ENCODE peak calls at places on chromosomes 13 and 19, in ten cellular contexts. One of them, this sample, is unnamed.

GRCh38 chr19:46241676-46242075 is 12.1 kb downstream of the IGFL1 start:
- DNase-seq in Panc1: no peak
- DNase-seq in retinal pigment epithelial cell: no peak
- DNase-seq in tibial nerve: no peak
- DNase-seq in HFFc6: no peak
- DNase-seq in AG04450: no peak
- DNase-seq in osteocyte: no peak
- DNase-seq in thoracic aorta: no peak
- DNase-seq in PC-3: no peak
- DNase-seq in uterus: no peak
- DNase-seq in this sample: no peak

GRCh38 chr19:55383789-55384575 is at the start of gene TMEM238:
- DNase-seq in tibial nerve: no peak
- DNase-seq in retinal pigment epithelial cell: peak; percentile 30
- DNase-seq in PC-3: peak; percentile 71
- DNase-seq in thoracic aorta: no peak
- DNase-seq in osteocyte: no peak
- DNase-seq in AG04450: no peak
- DNase-seq in Panc1: no peak
- DNase-seq in HFFc6: peak; percentile 60
- DNase-seq in uterus: peak; percentile 55
- DNase-seq in this sample: no peak

GRCh38 chr13:88926890-88927502 is 1255.8 kb downstream of the SLITRK5 start:
- DNase-seq in thoracic aorta: no peak
- DNase-seq in tibial nerve: no peak
- DNase-seq in AG04450: no peak
- DNase-seq in PC-3: no peak
- DNase-seq in Panc1: no peak
- DNase-seq in retinal pigment epithelial cell: no peak
- DNase-seq in uterus: no peak
- DNase-seq in osteocyte: no peak
- DNase-seq in HFFc6: no peak
- DNase-seq in this sample: no peak

GRCh38 chr19:50797429-50798115 is 7.4 kb downstream of the ACP4 start:
- DNase-seq in thoracic aorta: no peak
- DNase-seq in Panc1: no peak
- DNase-seq in tibial nerve: no peak
- DNase-seq in osteocyte: no peak
- DNase-seq in retinal pigment epithelial cell: no peak
- DNase-seq in AG04450: no peak
- DNase-seq in HFFc6: no peak
- DNase-seq in PC-3: no peak
- DNase-seq in uterus: no peak
- DNase-seq in this sample: no peak

GRCh38 chr19:47778954-47779351 is 450 bp downstream of the SELENOW start:
- DNase-seq in retinal pigment epithelial cell: no peak
- DNase-seq in osteocyte: no peak
- DNase-seq in Panc1: no peak
- DNase-seq in tibial nerve: peak; percentile 33
- DNase-seq in AG04450: no peak
- DNase-seq in thoracic aorta: no peak
- DNase-seq in HFFc6: no peak
- DNase-seq in PC-3: no peak
- DNase-seq in uterus: peak; percentile 60
- DNase-seq in this sample: no peak

GRCh38 chr19:53916004-53916403 is 6.9 kb downstream of the CACNG7 start:
- DNase-seq in tibial nerve: no peak
- DNase-seq in HFFc6: no peak
- DNase-seq in osteocyte: no peak
- DNase-seq in thoracic aorta: no peak
- DNase-seq in PC-3: no peak
- DNase-seq in AG04450: no peak
- DNase-seq in Panc1: no peak
- DNase-seq in uterus: no peak
- DNase-seq in retinal pigment epithelial cell: no peak
- DNase-seq in this sample: no peak

GRCh38 chr13:97125051-97125809 is 96.9 kb upstream of the MBNL2 start:
- DNase-seq in AG04450: no peak
- DNase-seq in tibial nerve: peak; percentile 66
- DNase-seq in uterus: peak; percentile 54
- DNase-seq in thoracic aorta: no peak
- DNase-seq in osteocyte: no peak
- DNase-seq in retinal pigment epithelial cell: peak; percentile 98
- DNase-seq in PC-3: peak; percentile 80
- DNase-seq in Panc1: no peak
- DNase-seq in HFFc6: peak; percentile 60
- DNase-seq in this sample: peak; percentile 65

GRCh38 chr13:112879283-112879833 is 89.7 kb upstream of the MCF2L start:
- DNase-seq in HFFc6: peak; percentile 12
- DNase-seq in AG04450: no peak
- DNase-seq in tibial nerve: no peak
- DNase-seq in Panc1: no peak
- DNase-seq in PC-3: no peak
- DNase-seq in retinal pigment epithelial cell: no peak
- DNase-seq in osteocyte: no peak
- DNase-seq in uterus: no peak
- DNase-seq in thoracic aorta: no peak
- DNase-seq in this sample: no peak

GRCh38 chr13:21216332-21216731 is 39.9 kb downstream of the MRPL57 start:
- DNase-seq in PC-3: no peak
- DNase-seq in retinal pigment epithelial cell: no peak
- DNase-seq in HFFc6: no peak
- DNase-seq in tibial nerve: no peak
- DNase-seq in Panc1: no peak
- DNase-seq in thoracic aorta: no peak
- DNase-seq in uterus: no peak
- DNase-seq in AG04450: no peak
- DNase-seq in osteocyte: peak; percentile 21
- DNase-seq in this sample: no peak

GRCh38 chr13:26914148-26914547 is 153.6 kb upstream of the GPR12 start:
- DNase-seq in uterus: no peak
- DNase-seq in PC-3: no peak
- DNase-seq in tibial nerve: no peak
- DNase-seq in Panc1: no peak
- DNase-seq in osteocyte: no peak
- DNase-seq in thoracic aorta: no peak
- DNase-seq in retinal pigment epithelial cell: no peak
- DNase-seq in AG04450: no peak
- DNase-seq in HFFc6: no peak
- DNase-seq in this sample: no peak

GRCh38 chr19:51660975-51661600 is 14.5 kb upstream of the SIGLEC14 start:
- DNase-seq in thoracic aorta: no peak
- DNase-seq in retinal pigment epithelial cell: peak; percentile 30
- DNase-seq in osteocyte: peak; percentile 90
- DNase-seq in uterus: peak; percentile 60
- DNase-seq in AG04450: peak; percentile 33
- DNase-seq in PC-3: peak; percentile 95
- DNase-seq in Panc1: no peak
- DNase-seq in HFFc6: peak; percentile 75
- DNase-seq in tibial nerve: peak; percentile 85
- DNase-seq in this sample: peak; percentile 56

GRCh38 chr13:99316657-99317244 is 9.6 kb upstream of the GPR183 start:
- DNase-seq in retinal pigment epithelial cell: no peak
- DNase-seq in osteocyte: no peak
- DNase-seq in Panc1: no peak
- DNase-seq in AG04450: no peak
- DNase-seq in thoracic aorta: no peak
- DNase-seq in HFFc6: no peak
- DNase-seq in PC-3: no peak
- DNase-seq in uterus: no peak
- DNase-seq in tibial nerve: no peak
- DNase-seq in this sample: no peak

GRCh38 chr13:43981512-43982301 is 102.0 kb downstream of the LACC1 start:
- DNase-seq in PC-3: no peak
- DNase-seq in tibial nerve: no peak
- DNase-seq in HFFc6: no peak
- DNase-seq in uterus: no peak
- DNase-seq in thoracic aorta: no peak
- DNase-seq in Panc1: no peak
- DNase-seq in AG04450: no peak
- DNase-seq in osteocyte: no peak
- DNase-seq in retinal pigment epithelial cell: no peak
- DNase-seq in this sample: no peak

GRCh38 chr19:31943305-31943704 is 402.1 kb upstream of the ZNF507 start:
- DNase-seq in uterus: no peak
- DNase-seq in thoracic aorta: no peak
- DNase-seq in PC-3: no peak
- DNase-seq in osteocyte: no peak
- DNase-seq in AG04450: no peak
- DNase-seq in HFFc6: no peak
- DNase-seq in retinal pigment epithelial cell: no peak
- DNase-seq in Panc1: no peak
- DNase-seq in tibial nerve: no peak
- DNase-seq in this sample: no peak
- TF ChIP-seq CTCF in uterus: no peak
- TF ChIP-seq CTCF in thoracic aorta: no peak
- TF ChIP-seq CTCF in PC-3: no peak
- TF ChIP-seq CTCF in osteocyte: no peak
- TF ChIP-seq CTCF in AG04450: no peak
- TF ChIP-seq CTCF in HFFc6: no peak
- TF ChIP-seq CTCF in retinal pigment epithelial cell: no peak
- TF ChIP-seq CTCF in Panc1: no peak
- TF ChIP-seq CTCF in tibial nerve: no peak
- TF ChIP-seq CTCF in this sample: no peak

GRCh38 chr19:9903341-9903740 is 33.0 kb downstream of the OLFM2 start:
- DNase-seq in tibial nerve: no peak
- DNase-seq in Panc1: no peak
- DNase-seq in thoracic aorta: no peak
- DNase-seq in PC-3: no peak
- DNase-seq in HFFc6: no peak
- DNase-seq in osteocyte: no peak
- DNase-seq in AG04450: no peak
- DNase-seq in uterus: no peak
- DNase-seq in retinal pigment epithelial cell: no peak
- DNase-seq in this sample: no peak
- TF ChIP-seq CTCF in tibial nerve: no peak
- TF ChIP-seq CTCF in Panc1: no peak
- TF ChIP-seq CTCF in thoracic aorta: no peak
- TF ChIP-seq CTCF in PC-3: no peak
- TF ChIP-seq CTCF in HFFc6: no peak
- TF ChIP-seq CTCF in osteocyte: no peak
- TF ChIP-seq CTCF in AG04450: no peak
- TF ChIP-seq CTCF in uterus: no peak
- TF ChIP-seq CTCF in retinal pigment epithelial cell: no peak
- TF ChIP-seq CTCF in this sample: no peak

GRCh38 chr13:49210669-49211068 is 9.5 kb upstream of the MLNR start:
- DNase-seq in AG04450: no peak
- DNase-seq in thoracic aorta: no peak
- DNase-seq in uterus: no peak
- DNase-seq in retinal pigment epithelial cell: no peak
- DNase-seq in PC-3: no peak
- DNase-seq in tibial nerve: no peak
- DNase-seq in osteocyte: no peak
- DNase-seq in Panc1: no peak
- DNase-seq in HFFc6: no peak
- DNase-seq in this sample: no peak
- TF ChIP-seq CTCF in AG04450: no peak
- TF ChIP-seq CTCF in thoracic aorta: no peak
- TF ChIP-seq CTCF in uterus: no peak
- TF ChIP-seq CTCF in retinal pigment epithelial cell: no peak
- TF ChIP-seq CTCF in PC-3: no peak
- TF ChIP-seq CTCF in tibial nerve: no peak
- TF ChIP-seq CTCF in osteocyte: no peak
- TF ChIP-seq CTCF in Panc1: no peak
- TF ChIP-seq CTCF in HFFc6: no peak
- TF ChIP-seq CTCF in this sample: no peak

GRCh38 chr13:108345016-108345415 is 75.5 kb downstream of the TNFSF13B start:
- DNase-seq in HFFc6: no peak
- DNase-seq in AG04450: no peak
- DNase-seq in PC-3: no peak
- DNase-seq in uterus: no peak
- DNase-seq in retinal pigment epithelial cell: no peak
- DNase-seq in thoracic aorta: no peak
- DNase-seq in osteocyte: no peak
- DNase-seq in Panc1: no peak
- DNase-seq in tibial nerve: no peak
- DNase-seq in this sample: no peak
- TF ChIP-seq CTCF in HFFc6: peak; percentile 14
- TF ChIP-seq CTCF in AG04450: no peak
- TF ChIP-seq CTCF in PC-3: no peak
- TF ChIP-seq CTCF in uterus: no peak
- TF ChIP-seq CTCF in retinal pigment epithelial cell: peak; percentile 8
- TF ChIP-seq CTCF in thoracic aorta: no peak
- TF ChIP-seq CTCF in osteocyte: no peak
- TF ChIP-seq CTCF in Panc1: no peak
- TF ChIP-seq CTCF in tibial nerve: no peak
- TF ChIP-seq CTCF in this sample: peak; percentile 7

DNA sequence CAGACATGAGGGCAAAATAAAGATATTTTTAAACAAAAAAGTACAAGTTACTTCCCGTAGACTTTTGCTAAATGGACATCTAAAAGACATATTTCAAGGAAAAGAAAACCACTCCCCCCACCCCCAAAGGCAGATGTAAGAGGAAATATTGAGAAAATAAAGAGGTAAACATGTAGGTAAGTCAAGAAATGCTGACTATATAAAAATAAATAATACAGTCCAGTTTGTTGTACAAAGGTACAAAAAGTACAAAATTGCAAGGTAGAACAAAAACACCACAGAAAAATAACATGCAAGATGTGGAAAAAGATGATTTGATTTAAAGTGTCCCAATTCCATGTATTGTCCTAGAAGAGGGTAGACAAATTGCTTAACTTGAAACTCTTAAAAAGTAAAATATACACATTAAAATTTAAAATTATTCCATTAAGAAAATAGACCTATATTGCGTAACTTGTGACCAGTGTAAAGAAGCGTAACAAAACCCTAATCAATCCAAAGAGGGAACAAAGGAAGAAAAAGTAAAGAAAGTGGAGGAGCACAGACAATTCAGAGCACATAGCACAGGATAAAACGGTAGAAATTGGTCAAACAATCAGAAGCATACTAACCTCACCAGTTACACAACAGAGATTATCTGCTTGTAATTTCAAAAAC is 58.4 kb upstream of the FAM216B start:
- DNase-seq in thoracic aorta: no peak
- DNase-seq in HFFc6: no peak
- DNase-seq in PC-3: no peak
- DNase-seq in AG04450: no peak
- DNase-seq in tibial nerve: no peak
- DNase-seq in retinal pigment epithelial cell: no peak
- DNase-seq in osteocyte: no peak
- DNase-seq in Panc1: no peak
- DNase-seq in uterus: no peak
- DNase-seq in this sample: no peak
- TF ChIP-seq CTCF in thoracic aorta: no peak
- TF ChIP-seq CTCF in HFFc6: no peak
- TF ChIP-seq CTCF in PC-3: no peak
- TF ChIP-seq CTCF in AG04450: no peak
- TF ChIP-seq CTCF in tibial nerve: no peak
- TF ChIP-seq CTCF in retinal pigment epithelial cell: no peak
- TF ChIP-seq CTCF in osteocyte: no peak
- TF ChIP-seq CTCF in Panc1: no peak
- TF ChIP-seq CTCF in uterus: no peak
- TF ChIP-seq CTCF in this sample: no peak

GRCh38 chr19:2231621-2232221 is 4.4 kb downstream of the PLEKHJ1 start:
- DNase-seq in Panc1: no peak
- DNase-seq in HFFc6: no peak
- DNase-seq in uterus: no peak
- DNase-seq in PC-3: no peak
- DNase-seq in AG04450: no peak
- DNase-seq in osteocyte: no peak
- DNase-seq in thoracic aorta: no peak
- DNase-seq in retinal pigment epithelial cell: no peak
- DNase-seq in tibial nerve: no peak
- DNase-seq in this sample: no peak
- TF ChIP-seq CTCF in Panc1: peak; percentile 47
- TF ChIP-seq CTCF in HFFc6: peak; percentile 51
- TF ChIP-seq CTCF in uterus: no peak
- TF ChIP-seq CTCF in PC-3: peak; percentile 19
- TF ChIP-seq CTCF in AG04450: no peak
- TF ChIP-seq CTCF in osteocyte: no peak
- TF ChIP-seq CTCF in thoracic aorta: no peak
- TF ChIP-seq CTCF in retinal pigment epithelial cell: peak; percentile 3
- TF ChIP-seq CTCF in tibial nerve: no peak
- TF ChIP-seq CTCF in this sample: peak; percentile 14

This sample was measured in astrocyte of the cerebellum.